ENCODE peak calls at places on chromosomes 3 and 15, in seven cellular contexts. P is WTC11; W is Panc1; Z is left ventricle myocardium inferior; S is NCI-H1694 treated with DMSO at 0.1 percent for 48 hours; H is NK-92 treated with Interleukin-12 subunit alpha and Interleukin-12 subunit beta, amount 100 ng/mL, for 24 hours; U is NCI-H345. Y is an unnamed sample.

GRCh38 chr3:71873093-71873611 is 88.2 kb upstream of the PROK2 start:
- DNase-seq in Z (no peak), H (no peak), P (no peak), S (no peak), W (no peak), U (no peak), Y (no peak)

GRCh38 chr3:130941793-130942192 is 47.9 kb downstream of the ATP2C1 start:
- DNase-seq in Z (no peak), W (no peak), H (no peak), P (no peak), S (no peak), U (no peak), Y (no peak)

GRCh38 chr15:42490246-42490742 is 647 bp downstream of the ZNF106 start:
- DNase-seq in W (no peak), Z (no peak), H (no peak), P (no peak), S (no peak), U (no peak), Y (no peak)

GRCh38 chr15:101539930-101540329 is 50.4 kb upstream of the PCSK6 start:
- DNase-seq in W (no peak), S (no peak), H (no peak), Z (no peak), P (no peak), U (no peak), Y (no peak)

GRCh38 chr3:194129581-194130133 is 6.3 kb upstream of the HES1 start:
- DNase-seq in W (no peak), S (no peak), H (no peak), Z (peak), P (peak), U (no peak), Y (peak)

GRCh38 chr15:42331235-42331634 is 28.1 kb upstream of the CAPN3 start:
- DNase-seq in U (no peak), P (no peak), Z (no peak), S (no peak), H (no peak), W (no peak), Y (no peak)

GRCh38 chr3:100756441-100756840 is 47.1 kb downstream of the TFG start:
- DNase-seq in W (no peak), P (no peak), H (no peak), U (no peak), Z (peak), S (no peak), Y (no peak)

GRCh38 chr15:55403531-55403930 is 4.6 kb downstream of the CCPG1 start:
- DNase-seq in U (no peak), Z (no peak), H (no peak), P (no peak), S (no peak), W (no peak), Y (no peak)

GRCh38 chr15:65082303-65082958 is 5.9 kb downstream of the KBTBD13 start:
- DNase-seq in Z (no peak), H (no peak), P (peak), S (no peak), U (no peak), W (no peak), Y (no peak)

GRCh38 chr3:13223574-13224237 is 150.5 kb upstream of the IQSEC1 start:
- DNase-seq in Z (peak), S (no peak), U (no peak), H (no peak), W (no peak), P (no peak), Y (no peak)

GRCh38 chr15:88209111-88209510 is 47.4 kb downstream of the NTRK3 start:
- DNase-seq in P (no peak), U (no peak), S (no peak), W (no peak), Z (no peak), H (no peak), Y (no peak)

GRCh38 chr15:63037996-63038720 is 4.4 kb upstream of the TPM1 start:
- DNase-seq in U (peak), W (no peak), P (no peak), H (no peak), Z (no peak), S (no peak), Y (no peak)

GRCh38 chr15:33980159-33980558 is 11.9 kb downstream of the CHRM5 start:
- DNase-seq in H (no peak), W (no peak), Z (no peak), P (no peak), S (no peak), U (no peak), Y (no peak)

GRCh38 chr15:90665288-90666134 is 51.6 kb upstream of the BLM start:
- DNase-seq in W (no peak), H (no peak), P (peak), S (no peak), U (no peak), Z (peak), Y (peak)

GRCh38 chr3:178088930-178089329 is 447.3 kb upstream of the KCNMB2 start:
- DNase-seq in H (no peak), W (no peak), P (no peak), U (peak), Z (no peak), S (no peak), Y (no peak)

GRCh38 chr3:88618121-88618645 is 468.4 kb downstream of the C3orf38 start:
- DNase-seq in P (no peak), W (no peak), Z (no peak), U (no peak), S (no peak), H (no peak), Y (no peak)

GRCh38 chr3:9815986-9816385 is 5.9 kb downstream of the TTLL3 start:
- DNase-seq in W (no peak), H (no peak), Z (no peak), U (no peak), S (no peak), P (no peak), Y (no peak)

GRCh38 chr15:25863067-25863967 is at the start of gene ATP10A:
- DNase-seq in S (no peak), P (peak), Z (peak), W (no peak), U (no peak), H (no peak), Y (peak)

GRCh38 chr3:179933872-179934271 is 102.9 kb downstream of the PEX5L start:
- DNase-seq in W (no peak), P (no peak), S (no peak), U (no peak), H (no peak), Z (no peak), Y (no peak)

GRCh38 chr3:47194994-47195393 is 31.1 kb upstream of the SETD2 start:
- DNase-seq in H (no peak), Z (no peak), S (no peak), P (no peak), U (no peak), W (no peak), Y (no peak)

GRCh38 chr3:73625124-73625665 is 454 bp upstream of the PDZRN3 start:
- DNase-seq in Z (peak), U (peak), S (no peak), H (no peak), W (no peak), P (peak), Y (peak)